ENCODE peak calls at places on chromosomes 16 and 17, in four cellular contexts. S is anterior cingulate cortex, R is fibroblast of pulmonary artery, C is dorsolateral prefrontal cortex. E is an unnamed sample.

GRCh38 chr17:52383493-52384100 is 225.1 kb upstream of the CA10 start:
- DNase-seq in S (peak; percentile 14), R (peak; percentile 66), C (peak; percentile 44), E (peak; percentile 25)

GRCh38 chr17:38711792-38712571 is 6.9 kb downstream of the MLLT6 start:
- DNase-seq in S (no peak), R (no peak), C (no peak), E (no peak)

GRCh38 chr17:19867094-19867653 is 562 bp downstream of the ULK2 start:
- DNase-seq in S (peak; percentile 55), R (peak; percentile 62), C (peak; percentile 77), E (peak; percentile 68)

GRCh38 chr16:1496464-1496863 is 3.3 kb downstream of the TELO2 start:
- DNase-seq in S (no peak), R (no peak), C (no peak), E (no peak)

GRCh38 chr17:31746884-31747495 is 112.1 kb downstream of the COPRS start:
- DNase-seq in S (no peak), R (no peak), C (no peak), E (no peak)

GRCh38 chr17:48961516-48962233 is 6.7 kb downstream of the GIP start:
- DNase-seq in S (no peak), R (peak; percentile 52), C (no peak), E (peak; percentile 74)

GRCh38 chr17:15914400-15915165 is 30.3 kb upstream of the ADORA2B start:
- DNase-seq in S (no peak), R (peak; percentile 90), C (no peak), E (peak; percentile 30)

GRCh38 chr17:17300624-17301568 is 2.3 kb upstream of the NT5M start:
- DNase-seq in S (no peak), R (peak; percentile 35), C (peak; percentile 53), E (peak; percentile 44)

GRCh38 chr16:8589293-8590160 is 784 bp downstream of the TMEM114 start:
- DNase-seq in S (no peak), R (no peak), C (no peak), E (no peak)

GRCh38 chr17:75341784-75342183 is 52.6 kb upstream of the SLC25A19 start:
- DNase-seq in S (no peak), R (no peak), C (no peak), E (no peak)

GRCh38 chr17:5122586-5123342 is 6.9 kb downstream of the USP6 start:
- DNase-seq in S (peak; percentile 9), R (peak; percentile 4), C (no peak), E (peak; percentile 15)

GRCh38 chr16:74991593-74992403 is 6.9 kb upstream of the WDR59 start:
- DNase-seq in S (no peak), R (no peak), C (no peak), E (no peak)

GRCh38 chr17:18961634-18962493 is 9.9 kb downstream of the SLC5A10 start:
- DNase-seq in S (no peak), R (no peak), C (no peak), E (peak; percentile 35)

GRCh38 chr16:69384974-69385373 is 833 bp downstream of the TERF2 start:
- DNase-seq in S (no peak), R (no peak), C (no peak), E (no peak)

GRCh38 chr17:65797809-65798208 is 236.4 kb upstream of the AXIN2 start:
- DNase-seq in S (no peak), R (no peak), C (no peak), E (no peak)

GRCh38 chr17:14833201-14833773 is 431.8 kb downstream of the PMP22 start:
- DNase-seq in S (no peak), R (peak; percentile 64), C (no peak), E (peak; percentile 89)

GRCh38 chr16:89862732-89863131 is 10.7 kb upstream of the TCF25 start:
- DNase-seq in S (no peak), R (no peak), C (no peak), E (no peak)

GRCh38 chr17:69764137-69764536 is 310.9 kb upstream of the KCNJ16 start:
- DNase-seq in S (no peak), R (no peak), C (no peak), E (peak; percentile 61)

GRCh38 chr17:17379197-17379991 is 76.2 kb downstream of the NT5M start:
- DNase-seq in S (peak; percentile 12), R (peak; percentile 88), C (no peak), E (peak; percentile 15)

GRCh38 chr16:24045641-24046040 is 209.9 kb downstream of the PRKCB start:
- DNase-seq in S (peak; percentile 6), R (no peak), C (peak; percentile 54), E (peak; percentile 1)

GRCh38 chr17:5819921-5820685 is 235.8 kb upstream of the NLRP1 start:
- DNase-seq in S (no peak), R (no peak), C (no peak), E (no peak)

GRCh38 chr17:15255713-15256454 is 9.2 kb downstream of the PMP22 start:
- DNase-seq in S (no peak), R (peak; percentile 46), C (no peak), E (peak; percentile 74)

GRCh38 chr17:41836550-41837196 is 641 bp upstream of the NT5C3B start:
- DNase-seq in S (no peak), R (no peak), C (no peak), E (no peak)

GRCh38 chr16:83813818-83814653 is 6.3 kb downstream of the HSBP1 start:
- DNase-seq in S (no peak), R (peak; percentile 62), C (no peak), E (peak; percentile 81)

GRCh38 chr16:75312875-75313274 is 61.5 kb upstream of the BCAR1 start:
- DNase-seq in S (no peak), R (no peak), C (no peak), E (no peak)

GRCh38 chr16:3546990-3547682 is 30.1 kb downstream of the NLRC3 start:
- DNase-seq in S (no peak), R (no peak), C (no peak), E (no peak)

GRCh38 chr17:72407336-72408121 is 286.7 kb downstream of the SOX9 start:
- DNase-seq in S (peak; percentile 56), R (peak; percentile 94), C (peak; percentile 67), E (peak; percentile 95)

GRCh38 chr16:68782198-68783174 is 45.4 kb downstream of the CDH1 start:
- DNase-seq in S (no peak), R (no peak), C (no peak), E (no peak)

GRCh38 chr16:9437115-9437514 is 345.7 kb downstream of the HAPSTR1 start:
- DNase-seq in S (no peak), R (no peak), C (no peak), E (no peak)

GRCh38 chr17:60720763-60721531 is 43.3 kb downstream of the BCAS3 start:
- DNase-seq in S (no peak), R (peak; percentile 86), C (no peak), E (peak; percentile 71)

GRCh38 chr16:82091225-82091624 is 56.2 kb downstream of the HSD17B2 start:
- DNase-seq in S (no peak), R (peak; percentile 15), C (no peak), E (peak; percentile 56)

GRCh38 chr17:39915559-39915958 is 2.9 kb downstream of the GSDMB start:
- DNase-seq in S (no peak), R (no peak), C (no peak), E (no peak)

GRCh38 chr16:57091990-57092785 is at the start of gene CPNE2:
- DNase-seq in S (peak; percentile 60), R (peak; percentile 42), C (peak; percentile 84), E (peak; percentile 31)

GRCh38 chr16:85735225-85735722 is 15.6 kb downstream of the C16orf74 start:
- DNase-seq in S (no peak), R (no peak), C (no peak), E (no peak)

GRCh38 chr16:82882982-82883863 is 256.5 kb downstream of the CDH13 start:
- DNase-seq in S (no peak), R (no peak), C (no peak), E (no peak)

GRCh38 chr17:57970706-57971105 is 15.5 kb upstream of the CUEDC1 start:
- DNase-seq in S (no peak), R (no peak), C (no peak), E (no peak)

E was measured in iris pigment epithelial cell.